ENCODE peak calls at places on chromosomes 1 and 21, in six cellular contexts. M is H9, B is neuronal stem cell, S is IMR-90, H is mesenchymal stem cell, O is H1. K is an unnamed sample.

GRCh38 chr1:54046671-54047383 is 6.2 kb downstream of the TMEM59 start:
- DNase-seq in M (no peak), B (no peak), S (peak), H (no peak), O (no peak), K (no peak)

GRCh38 chr1:200670215-200671118 is 760 bp upstream of the DDX59 start:
- DNase-seq in M (no peak), B (no peak), S (peak), H (no peak), O (no peak), K (peak)

GRCh38 chr21:40472026-40472425 is 374.9 kb downstream of the DSCAM start:
- DNase-seq in M (no peak), B (no peak), S (no peak), H (no peak), O (no peak), K (no peak)

GRCh38 chr1:7136166-7136953 is 351.1 kb downstream of the CAMTA1 start:
- DNase-seq in M (no peak), B (no peak), S (peak), H (no peak), O (no peak), K (no peak)

GRCh38 chr1:245599413-245600174 is 444.8 kb downstream of the KIF26B start:
- DNase-seq in M (peak), B (no peak), S (peak), H (peak), O (no peak), K (peak)

GRCh38 chr1:153792631-153793041 is 17.4 kb downstream of the SLC27A3 start:
- DNase-seq in M (peak), B (no peak), S (no peak), H (no peak), O (no peak), K (no peak)

GRCh38 chr1:225762444-225762843 is 15.2 kb upstream of the SRP9 start:
- DNase-seq in M (no peak), B (no peak), S (peak), H (peak), O (no peak), K (no peak)

GRCh38 chr1:226650236-226650841 is 88.7 kb downstream of the ITPKB start:
- DNase-seq in M (no peak), B (no peak), S (no peak), H (no peak), O (no peak), K (no peak)

GRCh38 chr21:36929622-36930021 is 36.8 kb downstream of the HLCS start:
- DNase-seq in M (no peak), B (no peak), S (peak), H (no peak), O (no peak), K (no peak)

GRCh38 chr1:6343506-6344405 is 49.8 kb downstream of the ACOT7 start:
- DNase-seq in M (peak), B (peak), S (peak), H (peak), O (peak), K (peak)

GRCh38 chr1:62962794-62963776 is 179.2 kb downstream of the ATG4C start:
- DNase-seq in M (peak), B (peak), S (peak), H (peak), O (peak), K (peak)

GRCh38 chr1:10309240-10310011 is 89.4 kb upstream of the PGD start:
- DNase-seq in M (no peak), B (no peak), S (no peak), H (no peak), O (no peak), K (no peak)

GRCh38 chr1:206892351-206892984 is 4.8 kb upstream of the IL24 start:
- DNase-seq in M (no peak), B (no peak), S (peak), H (peak), O (no peak), K (no peak)

GRCh38 chr1:115317101-115318012 is 20.7 kb downstream of the NGF start:
- DNase-seq in M (no peak), B (no peak), S (peak), H (no peak), O (no peak), K (no peak)

GRCh38 chr1:168341576-168341975 is 60.9 kb downstream of the TBX19 start:
- DNase-seq in M (no peak), B (no peak), S (peak), H (no peak), O (no peak), K (no peak)

GRCh38 chr1:1440941-1441888 is 5.7 kb downstream of the VWA1 start:
- DNase-seq in M (no peak), B (no peak), S (no peak), H (peak), O (peak), K (peak)

GRCh38 chr1:63893976-63894375 is 120.2 kb downstream of the ROR1 start:
- DNase-seq in M (no peak), B (no peak), S (no peak), H (no peak), O (no peak), K (no peak)

GRCh38 chr1:86504895-86505625 is 36.3 kb downstream of the CLCA1 start:
- DNase-seq in M (no peak), B (no peak), S (no peak), H (no peak), O (no peak), K (no peak)

GRCh38 chr1:66274634-66275033 is 259.3 kb upstream of the SGIP1 start:
- DNase-seq in M (no peak), B (no peak), S (peak), H (peak), O (no peak), K (no peak)

GRCh38 chr1:36884801-36885200 is 149.5 kb downstream of the GRIK3 start:
- DNase-seq in M (peak), B (no peak), S (no peak), H (no peak), O (no peak), K (no peak)

GRCh38 chr1:101128211-101128727 is 102.7 kb upstream of the DPH5 start:
- DNase-seq in M (no peak), B (no peak), S (no peak), H (no peak), O (no peak), K (no peak)

GRCh38 chr1:89540406-89540970 is 15.9 kb downstream of the LRRC8B start:
- DNase-seq in M (no peak), B (no peak), S (no peak), H (no peak), O (no peak), K (no peak)

GRCh38 chr1:42680921-42681683 is 1.1 kb upstream of the YBX1 start:
- DNase-seq in M (no peak), B (no peak), S (no peak), H (peak), O (no peak), K (peak)

GRCh38 chr21:42102516-42102915 is 31.4 kb downstream of the UMODL1 start:
- DNase-seq in M (no peak), B (no peak), S (no peak), H (no peak), O (no peak), K (no peak)

GRCh38 chr1:63575340-63575826 is 17.8 kb upstream of the PGM1 start:
- DNase-seq in M (peak), B (peak), S (peak), H (peak), O (no peak), K (peak)

GRCh38 chr1:115338457-115338820 is 390 bp upstream of the NGF start:
- DNase-seq in M (peak), B (no peak), S (no peak), H (no peak), O (no peak), K (no peak)

GRCh38 chr1:173269490-173270230 is 62.5 kb upstream of the TNFSF4 start:
- DNase-seq in M (no peak), B (no peak), S (peak), H (peak), O (no peak), K (peak)

GRCh38 chr1:174692313-174692712 is 244.5 kb downstream of the GPR52 start:
- DNase-seq in M (no peak), B (no peak), S (peak), H (peak), O (no peak), K (peak)

GRCh38 chr1:208252126-208252853 is 8.1 kb upstream of the PLXNA2 start:
- DNase-seq in M (peak), B (no peak), S (no peak), H (peak), O (peak), K (no peak)

DNA sequence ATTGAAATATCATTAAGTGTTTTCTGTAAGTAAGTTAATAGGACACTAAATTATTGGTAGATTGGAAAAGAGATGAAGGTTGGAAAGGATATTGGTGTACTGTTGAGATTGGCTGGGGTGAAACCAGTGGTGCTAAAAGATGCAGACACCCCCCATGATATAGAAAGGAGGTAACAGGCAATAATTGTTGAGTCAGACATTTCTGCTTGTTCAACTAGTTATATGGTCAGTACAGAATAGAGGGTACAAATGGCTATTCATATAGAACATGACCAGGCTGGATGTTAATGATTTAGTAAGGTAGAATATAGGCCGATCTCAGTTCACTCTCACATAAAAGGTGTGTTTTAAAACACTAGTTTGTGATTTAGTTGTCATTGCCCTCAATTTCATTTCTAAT is 104.5 kb downstream of the POU2F1 start:
- DNase-seq in M (no peak), B (no peak), S (no peak), H (no peak), O (no peak), K (no peak)
- H3K14ac ChIP-seq in M (no peak), B (no peak), S (no peak), H (no peak), O (no peak), K (no peak)

GRCh38 chr1:180912211-180912800 is 391 bp upstream of the KIAA1614 start:
- DNase-seq in M (peak), B (peak), S (peak), H (peak), O (peak), K (peak)
- H3K18ac ChIP-seq in M (peak), B (peak), S (peak), H (peak), O (peak), K (peak)

DNA sequence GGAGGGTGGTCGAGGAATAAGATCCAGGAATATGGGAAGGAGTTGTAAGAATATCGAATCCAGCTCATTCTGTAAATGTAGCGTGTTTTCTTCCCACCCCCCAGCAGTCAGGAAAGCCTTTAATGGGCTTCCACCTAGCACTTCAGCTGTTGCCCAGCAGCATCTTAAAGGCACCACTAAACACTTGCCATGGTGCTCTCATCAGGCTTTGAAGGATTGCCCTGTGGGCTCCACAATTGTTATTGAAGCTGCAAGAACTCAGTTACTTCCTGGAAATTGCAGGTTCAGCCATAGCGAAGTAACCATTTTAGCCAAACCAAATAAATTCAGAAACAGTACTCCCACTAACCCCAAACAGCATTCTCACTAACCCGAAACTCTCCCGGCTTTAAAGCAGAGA is 511.2 kb downstream of the PLPP3 start:
- DNase-seq in M (no peak), B (no peak), S (no peak), H (no peak), O (no peak), K (no peak)
- H2AFZ ChIP-seq in M (no peak), B (no peak), S (no peak), H (no peak), O (no peak), K (no peak)

DNA sequence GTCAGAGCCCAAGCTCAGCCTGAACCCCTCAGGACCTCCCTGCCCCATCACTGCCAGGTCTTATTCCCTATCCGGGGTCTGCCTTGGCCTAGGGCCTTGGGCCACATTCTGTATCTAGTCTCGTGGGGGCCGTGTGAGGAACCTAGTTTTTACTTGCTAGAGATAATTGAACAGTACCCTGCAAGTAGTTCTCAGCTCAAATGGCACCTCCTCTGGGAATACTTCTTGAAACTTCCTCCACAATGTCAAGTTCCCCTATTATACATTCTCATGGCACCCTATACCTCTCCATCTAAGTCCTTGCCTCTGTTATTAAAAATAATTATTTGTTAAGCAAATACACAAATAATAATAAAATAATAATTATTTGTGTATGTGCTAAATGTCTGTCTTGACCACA is 32.9 kb upstream of the CSF1 start:
- DNase-seq in M (no peak), B (no peak), S (no peak), H (no peak), O (no peak), K (no peak)
- H3K14ac ChIP-seq in M (peak), B (no peak), S (peak), H (peak), O (no peak), K (peak)

DNA sequence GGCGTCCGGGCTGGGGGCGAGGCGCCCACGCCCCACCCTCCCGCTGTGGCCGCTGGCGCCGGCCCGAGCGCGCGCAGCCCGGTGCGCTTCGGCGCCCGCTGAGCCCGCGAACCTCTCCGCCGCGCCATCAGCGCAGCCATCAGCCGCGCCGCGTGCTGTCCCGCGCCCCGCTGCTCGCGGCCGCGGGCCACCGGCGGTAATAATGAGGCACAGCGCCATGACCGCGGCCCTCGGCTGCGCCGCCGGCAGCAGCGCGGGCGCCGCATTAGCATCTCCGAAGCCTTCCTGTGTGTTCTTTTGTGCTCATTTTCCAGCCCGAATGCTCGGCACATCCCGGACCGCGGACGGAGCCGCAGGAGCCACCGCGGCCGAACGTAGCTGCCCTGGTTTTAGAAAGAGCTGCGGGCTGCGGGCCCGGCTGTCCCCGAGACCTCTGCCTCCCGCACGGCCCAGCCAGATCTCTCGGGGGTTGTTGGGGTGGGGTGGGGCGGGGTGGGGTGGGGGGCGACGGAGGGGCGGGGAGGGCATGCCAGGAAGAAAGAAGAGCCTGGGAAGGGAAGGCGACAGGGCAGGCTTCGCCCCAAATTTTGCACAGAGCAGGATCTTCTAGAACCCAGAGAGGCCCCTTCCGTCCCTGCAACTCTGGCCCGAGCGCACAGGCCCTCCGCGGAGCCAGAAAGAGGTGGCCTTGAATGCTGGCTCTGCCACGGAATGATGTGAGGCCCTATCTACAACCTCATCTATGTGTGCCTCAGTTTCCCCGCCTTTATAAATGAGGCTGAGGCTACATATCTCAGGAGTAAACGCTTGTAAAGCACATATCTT is 55.3 kb downstream of the RRAGC start:
- DNase-seq in M (peak), B (peak), S (no peak), H (peak), O (peak), K (peak)
- H3K18ac ChIP-seq in M (no peak), B (peak), S (no peak), H (no peak), O (peak), K (no peak)

GRCh38 chr1:17559618-17560419 is 20.3 kb downstream of the ARHGEF10L start:
- DNase-seq in M (no peak), B (no peak), S (no peak), H (no peak), O (no peak), K (no peak)
- H2AFZ ChIP-seq in M (no peak), B (no peak), S (no peak), H (no peak), O (no peak), K (no peak)

GRCh38 chr1:52057876-52058275 is 1.8 kb downstream of the BTF3L4 start:
- DNase-seq in M (no peak), B (no peak), S (no peak), H (no peak), O (no peak), K (no peak)
- H3K14ac ChIP-seq in M (no peak), B (no peak), S (no peak), H (no peak), O (no peak), K (no peak)

DNA sequence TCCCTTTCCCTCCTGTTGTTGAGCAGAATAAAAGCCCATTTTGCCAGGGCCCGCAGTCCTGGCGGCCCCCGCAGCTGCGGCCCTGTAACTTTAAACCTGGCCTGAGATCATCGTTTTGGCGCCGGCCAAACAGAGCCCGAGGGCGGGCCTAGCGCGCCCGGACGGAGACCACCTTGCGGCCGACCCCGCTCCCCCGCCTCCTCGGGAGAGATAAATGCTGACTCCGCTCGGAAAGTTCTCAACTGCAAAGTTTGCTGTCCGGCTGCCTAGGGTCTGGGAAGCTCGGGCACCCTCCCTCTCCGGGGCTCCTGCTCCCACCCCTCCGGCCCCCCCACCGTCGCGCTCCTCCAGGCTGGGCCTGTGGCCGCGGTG is at the start of gene PDPN:
- DNase-seq in M (peak), B (peak), S (no peak), H (peak), O (peak), K (no peak)
- H3K18ac ChIP-seq in M (peak), B (peak), S (no peak), H (peak), O (peak), K (peak)

GRCh38 chr1:30275926-30276736 is 447.3 kb downstream of the MATN1 start:
- DNase-seq in M (peak), B (no peak), S (no peak), H (no peak), O (peak), K (no peak)
- H2AFZ ChIP-seq in M (no peak), B (no peak), S (no peak), H (no peak), O (no peak), K (no peak)